ENCODE peak calls at places on chromosomes 13 and 19, in four cellular contexts. U is HepG2, O is K562, L is GM12878. K is an unnamed sample. For H3K79me2, the result is how much of the 10 kb centered on the place peaks cover.

GRCh38 chr19:49447485-49448431 is 3.9 kb downstream of the PIH1D1 start:
- DNase-seq in L (no peak), U (no peak), O (peak), K (peak)

GRCh38 chr19:40762754-40763153 is 11.8 kb downstream of the SNRPA start:
- DNase-seq in L (no peak), U (no peak), O (no peak), K (no peak)

GRCh38 chr19:33348301-33349010 is 25.1 kb upstream of the CEBPG start:
- DNase-seq in U (peak), O (no peak), L (no peak), K (no peak)

GRCh38 chr13:98216135-98216565 is 39.1 kb upstream of the RNF113B start:
- DNase-seq in L (no peak), U (no peak), O (no peak), K (peak)

GRCh38 chr19:51480590-51480989 is 2.3 kb downstream of the CEACAM18 start:
- DNase-seq in O (peak), L (no peak), U (peak), K (no peak)

GRCh38 chr19:34555447-34555846 is 73.9 kb downstream of the WTIP start:
- DNase-seq in L (no peak), U (peak), O (no peak), K (peak)

GRCh38 chr13:20546559-20546958 is 20.4 kb upstream of the IFT88 start:
- DNase-seq in U (no peak), O (no peak), L (no peak), K (no peak)

GRCh38 chr13:26377038-26377437 is 123.1 kb downstream of the CDK8 start:
- DNase-seq in L (no peak), U (peak), O (peak), K (peak)

GRCh38 chr13:100075700-100076587 is 12.9 kb upstream of the PCCA start:
- DNase-seq in L (no peak), O (no peak), U (peak), K (no peak)

GRCh38 chr13:30618186-30618937 is 642 bp downstream of the USPL1 start:
- DNase-seq in O (peak), U (peak), L (no peak), K (peak)

GRCh38 chr19:3054972-3055740 is 7.1 kb downstream of the TLE5 start:
- DNase-seq in U (no peak), L (no peak), O (peak), K (no peak)

GRCh38 chr19:947707-948533 is 22.1 kb downstream of the ARID3A start:
- DNase-seq in O (no peak), L (peak), U (no peak), K (no peak)

GRCh38 chr13:102902789-102903347 is 57.0 kb downstream of the ERCC5 start:
- DNase-seq in U (peak), O (no peak), L (no peak), K (no peak)

GRCh38 chr19:662207-662961 is 630 bp downstream of the RNF126 start:
- DNase-seq in O (peak), U (peak), L (no peak), K (peak)

GRCh38 chr13:95375706-95376105 is 74.5 kb upstream of the ABCC4 start:
- DNase-seq in L (no peak), U (no peak), O (no peak), K (no peak)

GRCh38 chr13:85693889-85694511 is 105.2 kb downstream of the SLITRK6 start:
- DNase-seq in O (no peak), L (no peak), U (no peak), K (no peak)

GRCh38 chr13:36796052-36796451 is 23.0 kb upstream of the RFXAP start:
- DNase-seq in L (no peak), O (no peak), U (no peak), K (no peak)

GRCh38 chr19:29823581-29824330 is 12.0 kb downstream of the CCNE1 start:
- DNase-seq in L (no peak), O (no peak), U (no peak), K (no peak)

GRCh38 chr19:57075125-57075524 is 44.7 kb upstream of the USP29 start:
- DNase-seq in U (no peak), O (no peak), L (no peak), K (no peak)

GRCh38 chr19:51448011-51448744 is 10.1 kb downstream of the SIGLEC8 start:
- DNase-seq in U (no peak), O (no peak), L (no peak), K (no peak)

GRCh38 chr19:56765107-56765506 is 75.4 kb downstream of the PEG3 start:
- DNase-seq in U (no peak), O (no peak), L (no peak), K (no peak)

GRCh38 chr13:88802886-88803285 is 1131.7 kb downstream of the SLITRK5 start:
- DNase-seq in L (no peak), O (no peak), U (no peak), K (no peak)

GRCh38 chr13:71811344-71811743 is 55.7 kb downstream of the DACH1 start:
- DNase-seq in O (no peak), U (no peak), L (no peak), K (no peak)

GRCh38 chr13:30664689-30665088 is 47.0 kb downstream of the USPL1 start:
- DNase-seq in O (no peak), L (no peak), U (no peak), K (no peak)

GRCh38 chr19:5953680-5954213 is 24.2 kb downstream of the RANBP3 start:
- DNase-seq in O (peak), L (no peak), U (no peak), K (no peak)

GRCh38 chr19:17616961-17617806 is 61.7 kb downstream of the COLGALT1 start:
- DNase-seq in U (peak), L (no peak), O (peak), K (no peak)

GRCh38 chr19:32178841-32179410 is 166.5 kb upstream of the ZNF507 start:
- DNase-seq in U (no peak), L (no peak), O (no peak), K (no peak)

GRCh38 chr13:109160887-109161669 is 531.7 kb downstream of the MYO16 start:
- DNase-seq in O (no peak), L (no peak), U (no peak), K (no peak)

GRCh38 chr19:50415661-50416033 is 3.1 kb upstream of the SPIB start:
- DNase-seq in O (peak), U (no peak), L (peak), K (no peak)

GRCh38 chr19:48123907-48124675 is 13.5 kb upstream of the PLA2G4C start:
- DNase-seq in L (no peak), O (no peak), U (peak), K (peak)

GRCh38 chr19:42872608-42873007 is 6.9 kb downstream of the PSG1 start:
- DNase-seq in O (no peak), L (no peak), U (no peak), K (no peak)

GRCh38 chr19:9827325-9828238 is at the start of gene UBL5:
- DNase-seq in L (peak), U (peak), O (peak), K (peak)
- H3K79me2 ChIP-seq in L (under half), U (under half), O (under half), K (under half)

GRCh38 chr19:46848389-46848788 is 2.3 kb downstream of the AP2S1 start:
- DNase-seq in U (no peak), O (no peak), L (no peak), K (no peak)

GRCh38 chr19:46847528-46847927 is 3.1 kb downstream of the AP2S1 start:
- DNase-seq in L (no peak), U (no peak), O (no peak), K (no peak)

GRCh38 chr19:46852830-46853229 is 2.2 kb upstream of the AP2S1 start:
- DNase-seq in U (no peak), O (no peak), L (no peak), K (no peak)

GRCh38 chr19:46850228-46851203 is at the start of gene AP2S1:
- DNase-seq in L (peak), O (peak), U (peak), K (peak)

GRCh38 chr19:46849610-46850009 is 1.0 kb downstream of the AP2S1 start:
- DNase-seq in U (no peak), L (no peak), O (no peak), K (peak)
- TF ChIP-seq MYC in U (no peak), L (no peak), O (no peak), K (no peak)

DNA sequence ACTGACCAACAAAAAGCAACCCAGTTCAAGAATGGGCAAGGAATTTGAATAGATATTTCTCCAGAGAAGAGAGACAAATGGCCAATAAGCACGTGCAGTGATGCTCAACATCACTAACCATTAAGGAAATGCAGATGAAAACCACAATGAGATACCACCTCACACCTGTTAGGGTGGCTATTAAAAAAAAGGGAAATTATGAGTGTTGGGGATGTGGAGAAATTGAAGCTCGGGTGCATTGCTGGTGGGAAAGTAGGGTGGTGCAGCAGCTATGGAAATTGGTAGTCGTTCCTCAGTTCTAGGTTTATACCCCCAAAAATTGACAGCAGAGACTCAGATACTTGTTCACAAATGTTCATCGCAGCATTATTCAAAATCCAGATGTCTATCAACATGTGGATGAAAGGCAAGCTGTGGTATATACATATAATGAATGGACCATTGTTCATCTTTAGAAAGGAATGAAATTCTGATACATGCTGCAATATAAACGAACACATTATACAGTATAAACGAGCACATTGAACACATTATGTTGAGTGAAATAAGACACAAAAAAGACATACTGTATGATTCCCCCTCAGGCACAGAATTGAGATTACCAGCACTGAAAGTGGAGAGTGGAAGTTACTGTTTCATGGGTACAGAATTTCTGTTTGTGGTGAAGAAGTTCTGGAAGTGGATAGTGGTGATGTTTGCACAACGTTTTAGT is 927 bp downstream of the CHAMP1 start:
- DNase-seq in L (no peak), O (no peak), U (no peak), K (peak)
- H3K79me2 ChIP-seq in L (half or more), O (half or more), U (half or more), K (half or more)

GRCh38 chr13:44220948-44221347 is 152.7 kb upstream of the SERP2 start:
- DNase-seq in O (no peak), L (no peak), U (no peak), K (no peak)
- TF ChIP-seq MYC in O (no peak), L (no peak), U (no peak), K (no peak)

GRCh38 chr19:19335408-19336158 is 15.0 kb downstream of the MAU2 start:
- DNase-seq in O (no peak), U (no peak), L (no peak), K (no peak)
- H3K79me2 ChIP-seq in O (under half), U (under half), L (under half), K (under half)

GRCh38 chr13:54657588-54657987 is 1629.0 kb downstream of the OLFM4 start:
- DNase-seq in U (no peak), L (no peak), O (no peak), K (no peak)

GRCh38 chr13:54660277-54660676 is 1631.7 kb downstream of the OLFM4 start:
- DNase-seq in L (no peak), O (no peak), U (no peak), K (no peak)

GRCh38 chr13:54658771-54659170 is 1630.2 kb downstream of the OLFM4 start:
- DNase-seq in L (no peak), U (no peak), O (no peak), K (no peak)
- TF ChIP-seq MYC in L (no peak), U (no peak), O (no peak), K (no peak)

DNA sequence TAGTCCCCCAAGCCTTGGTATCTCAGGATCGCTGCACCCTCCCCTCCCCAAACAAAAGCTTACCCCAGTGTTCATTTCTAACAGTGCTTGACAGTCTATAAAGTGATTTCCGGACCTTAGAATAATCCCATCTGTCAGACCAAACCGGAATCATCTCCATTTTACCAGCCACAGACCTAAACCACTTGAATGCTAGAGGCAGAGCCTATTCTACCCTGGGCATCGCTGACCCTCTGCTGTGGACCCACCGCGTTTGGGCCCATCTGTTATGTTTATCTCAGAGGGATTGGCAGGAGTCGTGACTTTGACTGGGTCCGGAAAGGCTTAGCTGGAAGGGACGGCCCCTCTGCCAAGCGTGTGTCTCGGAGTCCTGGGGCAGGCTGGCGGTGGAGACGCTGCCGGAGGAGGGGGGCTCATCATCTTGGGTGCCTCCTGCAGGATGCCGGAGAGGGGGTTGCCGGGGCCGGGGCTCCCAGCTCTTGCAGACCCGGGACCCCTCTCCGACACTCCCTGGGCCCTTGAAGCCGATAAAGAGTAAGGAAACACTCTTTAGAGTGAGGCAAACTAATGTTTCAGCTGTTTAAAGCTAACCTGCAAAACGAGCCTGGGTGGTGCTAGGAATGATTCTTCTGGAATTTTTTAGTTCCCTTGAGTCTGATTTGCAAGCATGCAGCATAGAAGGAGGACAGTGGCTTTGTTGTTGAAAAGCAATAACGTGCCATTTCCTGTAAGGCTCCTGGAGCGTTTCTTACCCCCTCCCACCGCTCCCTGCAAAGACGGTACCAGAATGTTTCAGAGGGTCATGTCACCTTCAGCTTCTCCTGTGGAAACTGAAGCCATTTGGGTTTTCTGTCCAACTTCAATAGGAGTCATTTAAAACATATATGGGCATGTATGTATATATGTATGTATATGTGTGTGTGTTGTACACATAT is 1.3 kb downstream of the SLC25A42 start:
- DNase-seq in U (no peak), L (no peak), O (no peak), K (peak)
- H3K79me2 ChIP-seq in U (under half), L (under half), O (half or more), K (under half)

GRCh38 chr19:38557205-38557799 is 60.5 kb downstream of the MAP4K1 start:
- DNase-seq in O (peak), L (peak), U (no peak), K (no peak)
- TF ChIP-seq MYC in O (no peak), L (no peak), U (no peak), K (no peak)

GRCh38 chr19:7255119-7255518 is 39.1 kb downstream of the INSR start:
- DNase-seq in U (no peak), L (no peak), O (no peak), K (no peak)

GRCh38 chr19:7255631-7256030 is 38.6 kb downstream of the INSR start:
- DNase-seq in U (no peak), O (no peak), L (no peak), K (no peak)

GRCh38 chr19:7258042-7258839 is 36.0 kb downstream of the INSR start:
- DNase-seq in U (no peak), O (no peak), L (no peak), K (no peak)

GRCh38 chr19:7258840-7259395 is 35.3 kb downstream of the INSR start:
- DNase-seq in L (no peak), O (no peak), U (no peak), K (no peak)

DNA sequence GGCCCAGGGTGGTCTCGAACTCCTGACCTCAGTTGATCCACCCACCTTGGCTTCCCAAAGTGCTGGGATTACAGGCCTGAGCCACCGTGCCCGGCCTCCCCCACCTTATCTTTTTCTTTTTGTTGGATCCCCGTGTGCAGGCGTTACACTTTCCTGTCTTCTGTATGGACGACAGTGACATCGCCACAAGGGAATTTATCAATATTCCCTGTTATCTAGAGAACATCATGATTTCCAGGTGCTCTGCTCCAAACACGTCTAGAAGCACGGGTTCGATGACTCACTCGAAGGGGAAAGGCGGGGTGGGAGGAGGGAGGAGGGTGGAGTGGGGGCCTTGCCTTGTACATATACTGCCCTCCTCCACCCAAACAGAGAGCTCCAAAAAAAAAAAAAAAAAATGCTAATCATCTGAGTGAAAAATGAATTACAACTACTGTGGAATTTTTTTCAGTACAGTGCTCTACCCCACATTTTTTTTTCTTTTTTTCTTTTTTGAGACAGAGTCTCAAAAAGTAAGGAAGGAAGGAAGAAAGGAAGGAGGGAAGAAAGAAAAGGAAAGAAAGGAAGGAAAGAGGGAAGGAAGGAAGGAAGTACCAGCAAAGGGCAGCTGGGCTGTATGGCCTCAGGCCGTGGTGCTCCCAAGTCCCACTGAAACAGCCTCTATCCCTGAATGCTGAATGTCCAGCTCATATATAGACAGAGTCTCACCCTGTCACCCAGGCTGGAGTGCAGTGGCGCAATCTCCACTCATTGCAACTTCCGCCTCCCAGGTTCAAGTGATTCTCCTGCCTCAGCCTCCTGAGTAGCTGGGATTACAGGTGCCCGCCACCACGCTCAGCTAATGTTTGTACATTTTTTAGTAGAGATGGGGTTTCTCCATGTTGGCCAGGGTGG is 36.8 kb downstream of the INSR start:
- DNase-seq in U (peak), O (no peak), L (no peak), K (peak)
- H3K79me2 ChIP-seq in U (under half), O (under half), L (under half), K (under half)